ENCODE peak calls at places on chromosomes 5 and 9, in nine cellular contexts. Y is AG20443; E is NCI-H2171; S is AG08395; Z is stimulated activated CD4-positive, alpha-beta T cell treated with anti-CD3 and anti-CD28 coated beads, Interleukin-2, amount 100 ng/mL, for 48 hours; N is MV-4-11; M is activated CD8-positive, alpha-beta memory T cell treated with anti-CD3 and anti-CD28 coated beads, Interleukin-2, amount 10 ng/mL, durations not matched to agents 7 days and 5 days; A is kidney glomerular epithelial cell; W is fibroblast of the conjunctiva. P is an unnamed sample.

GRCh38 chr9:81030027-81030426 is 659.3 kb downstream of the TLE1 start:
- DNase-seq in S (no peak), N (no peak), E (no peak), Z (no peak), Y (no peak), M (no peak), A (no peak), W (no peak), P (no peak)

GRCh38 chr5:2656186-2656585 is 95.3 kb downstream of the IRX2 start:
- DNase-seq in A (no peak), M (no peak), W (no peak), E (no peak), S (no peak), N (no peak), Y (no peak), Z (no peak), P (no peak)

GRCh38 chr5:85278193-85278592 is 893.5 kb upstream of the EDIL3 start:
- DNase-seq in S (no peak), E (no peak), Z (no peak), A (no peak), Y (no peak), W (no peak), M (no peak), N (no peak), P (no peak)

GRCh38 chr9:34991833-34992375 is 2.4 kb downstream of the DNAJB5 start:
- DNase-seq in W (no peak), Y (no peak), A (no peak), E (no peak), S (no peak), M (no peak), N (no peak), Z (no peak), P (no peak)

GRCh38 chr9:77707696-77708095 is 59.6 kb upstream of the GNA14 start:
- DNase-seq in Y (peak), S (peak), M (no peak), Z (no peak), N (peak), W (peak), A (peak), E (no peak), P (peak)

GRCh38 chr5:132543472-132544201 is at the start of gene IL5:
- DNase-seq in Y (no peak), Z (no peak), A (no peak), W (no peak), S (no peak), N (no peak), E (no peak), M (no peak), P (no peak)

GRCh38 chr9:136252281-136252680 is 6.7 kb upstream of the QSOX2 start:
- DNase-seq in W (no peak), A (no peak), S (no peak), Z (no peak), E (no peak), N (no peak), M (no peak), Y (no peak), P (no peak)

GRCh38 chr5:171629221-171630005 is 156.2 kb upstream of the SMIM23 start:
- DNase-seq in Z (no peak), M (no peak), S (no peak), E (no peak), A (peak), N (no peak), W (peak), Y (no peak), P (no peak)

GRCh38 chr5:178314961-178315820 is 82.6 kb upstream of the PHYKPL start:
- DNase-seq in Y (no peak), A (no peak), Z (no peak), E (no peak), N (no peak), M (no peak), W (no peak), S (no peak), P (no peak)

P was measured in mucosa of gallbladder.